ENCODE peak calls at places on chromosomes 5 and 9, in five cellular contexts. One of them, this sample, is unnamed.

GRCh38 chr5:84343171-84343570 is 41.5 kb downstream of the EDIL3 start:
- DNase-seq in mesendoderm: no peak
- DNase-seq in neuronal stem cell: no peak
- DNase-seq in IMR-90: no peak
- DNase-seq in H1: no peak
- DNase-seq in this sample: no peak

GRCh38 chr5:166505546-166505945 is 1785.9 kb upstream of the WWC1 start:
- DNase-seq in mesendoderm: no peak
- DNase-seq in neuronal stem cell: peak; percentile 27
- DNase-seq in IMR-90: no peak
- DNase-seq in H1: no peak
- DNase-seq in this sample: no peak

GRCh38 chr5:78387468-78388153 is 27.2 kb downstream of the SCAMP1 start:
- DNase-seq in mesendoderm: no peak
- DNase-seq in neuronal stem cell: no peak
- DNase-seq in IMR-90: no peak
- DNase-seq in H1: no peak
- DNase-seq in this sample: no peak

GRCh38 chr5:9644630-9645029 is 14.5 kb upstream of the TAS2R1 start:
- DNase-seq in mesendoderm: no peak
- DNase-seq in neuronal stem cell: no peak
- DNase-seq in IMR-90: peak; percentile 59
- DNase-seq in H1: no peak
- DNase-seq in this sample: no peak

GRCh38 chr5:10564838-10565784 is 1.2 kb downstream of the ANKRD33B start:
- DNase-seq in mesendoderm: peak; percentile 34
- DNase-seq in neuronal stem cell: no peak
- DNase-seq in IMR-90: no peak
- DNase-seq in H1: no peak
- DNase-seq in this sample: no peak

GRCh38 chr5:93006915-93007314 is 574.1 kb downstream of the NR2F1-AS1 start:
- DNase-seq in mesendoderm: no peak
- DNase-seq in neuronal stem cell: no peak
- DNase-seq in IMR-90: peak; percentile 34
- DNase-seq in H1: no peak
- DNase-seq in this sample: no peak

GRCh38 chr9:135663857-135664256 is 748 bp downstream of the LCN9 start:
- DNase-seq in mesendoderm: no peak
- DNase-seq in neuronal stem cell: no peak
- DNase-seq in IMR-90: no peak
- DNase-seq in H1: no peak
- DNase-seq in this sample: no peak

GRCh38 chr9:105359899-105360298 is 87.9 kb upstream of the FSD1L start:
- DNase-seq in mesendoderm: no peak
- DNase-seq in neuronal stem cell: no peak
- DNase-seq in IMR-90: peak; percentile 73
- DNase-seq in H1: no peak
- DNase-seq in this sample: no peak

GRCh38 chr5:180142008-180142803 is 66.8 kb downstream of the RASGEF1C start:
- DNase-seq in mesendoderm: no peak
- DNase-seq in neuronal stem cell: no peak
- DNase-seq in IMR-90: no peak
- DNase-seq in H1: no peak
- DNase-seq in this sample: no peak

GRCh38 chr9:99515087-99515486 is 293.0 kb downstream of the SEC61B start:
- DNase-seq in mesendoderm: no peak
- DNase-seq in neuronal stem cell: no peak
- DNase-seq in IMR-90: no peak
- DNase-seq in H1: no peak
- DNase-seq in this sample: no peak

GRCh38 chr5:170863646-170864045 is 1.8 kb downstream of the RANBP17 start:
- DNase-seq in mesendoderm: no peak
- DNase-seq in neuronal stem cell: no peak
- DNase-seq in IMR-90: peak; percentile 82
- DNase-seq in H1: no peak
- DNase-seq in this sample: no peak
- H2AK5ac ChIP-seq in mesendoderm: no peak overlapping the region
- H2AK5ac ChIP-seq in neuronal stem cell: no peak overlapping the region
- H2AK5ac ChIP-seq in IMR-90: no peak overlapping the region
- H2AK5ac ChIP-seq in H1: no peak overlapping the region
- H2AK5ac ChIP-seq in this sample: no peak overlapping the region

GRCh38 chr5:98187945-98188344 is 585.5 kb upstream of the RGMB start:
- DNase-seq in mesendoderm: no peak
- DNase-seq in neuronal stem cell: no peak
- DNase-seq in IMR-90: peak; percentile 67
- DNase-seq in H1: no peak
- DNase-seq in this sample: no peak
- H2AK5ac ChIP-seq in mesendoderm: no peak overlapping the region
- H2AK5ac ChIP-seq in neuronal stem cell: no peak overlapping the region
- H2AK5ac ChIP-seq in IMR-90: no peak overlapping the region
- H2AK5ac ChIP-seq in H1: no peak overlapping the region
- H2AK5ac ChIP-seq in this sample: no peak overlapping the region

GRCh38 chr9:125486109-125486508 is 220.9 kb downstream of the MAPKAP1 start:
- DNase-seq in mesendoderm: no peak
- DNase-seq in neuronal stem cell: no peak
- DNase-seq in IMR-90: no peak
- DNase-seq in H1: no peak
- DNase-seq in this sample: no peak
- H2AK5ac ChIP-seq in mesendoderm: no peak overlapping the region
- H2AK5ac ChIP-seq in neuronal stem cell: no peak overlapping the region
- H2AK5ac ChIP-seq in IMR-90: no peak overlapping the region
- H2AK5ac ChIP-seq in H1: no peak overlapping the region
- H2AK5ac ChIP-seq in this sample: no peak overlapping the region

DNA sequence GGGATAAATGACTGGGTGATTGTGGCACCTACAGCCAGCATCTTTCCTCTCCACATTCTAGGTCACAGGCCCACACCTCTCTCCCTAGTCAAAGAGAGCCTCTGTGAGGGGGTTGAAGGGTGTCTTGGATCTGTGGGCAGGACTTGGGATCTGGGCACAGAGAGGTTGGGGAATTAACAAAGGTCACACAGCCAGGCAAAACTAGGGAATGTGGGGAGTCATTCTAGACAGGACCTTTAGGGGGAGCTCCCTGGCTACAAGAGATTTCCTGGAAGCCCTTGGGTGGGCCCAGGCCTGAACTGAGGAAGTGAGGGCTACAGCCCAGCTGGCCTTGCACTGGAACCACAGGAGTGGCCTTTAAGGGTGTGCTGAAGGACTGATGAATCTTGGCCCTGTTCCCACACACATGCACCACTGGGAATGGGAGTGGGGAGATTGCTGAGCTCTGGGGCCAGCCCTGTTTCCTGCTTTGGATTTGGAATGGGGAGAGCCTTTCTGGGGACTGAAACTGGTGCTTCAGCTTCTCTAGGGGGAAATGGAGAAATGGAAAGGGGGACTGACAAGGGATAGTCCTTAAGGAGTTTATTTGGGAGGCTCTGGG is 12.4 kb upstream of the CXXC5 start:
- DNase-seq in mesendoderm: peak; percentile 81
- DNase-seq in neuronal stem cell: no peak
- DNase-seq in IMR-90: peak; percentile 95
- DNase-seq in H1: no peak
- DNase-seq in this sample: no peak
- H2AK5ac ChIP-seq in mesendoderm: no peak overlapping the region
- H2AK5ac ChIP-seq in neuronal stem cell: no peak overlapping the region
- H2AK5ac ChIP-seq in IMR-90: no peak overlapping the region
- H2AK5ac ChIP-seq in H1: no peak overlapping the region
- H2AK5ac ChIP-seq in this sample: no peak overlapping the region

GRCh38 chr9:118578467-118578866 is 790.8 kb downstream of the BRINP1 start:
- DNase-seq in mesendoderm: no peak
- DNase-seq in neuronal stem cell: no peak
- DNase-seq in IMR-90: no peak
- DNase-seq in H1: no peak
- DNase-seq in this sample: no peak
- H2AK5ac ChIP-seq in mesendoderm: no peak overlapping the region
- H2AK5ac ChIP-seq in neuronal stem cell: no peak overlapping the region
- H2AK5ac ChIP-seq in IMR-90: no peak overlapping the region
- H2AK5ac ChIP-seq in H1: no peak overlapping the region
- H2AK5ac ChIP-seq in this sample: no peak overlapping the region

GRCh38 chr5:149417714-149418368 is 38.7 kb upstream of the IL17B start:
- DNase-seq in mesendoderm: no peak
- DNase-seq in neuronal stem cell: no peak
- DNase-seq in IMR-90: no peak
- DNase-seq in H1: no peak
- DNase-seq in this sample: no peak
- H2AK5ac ChIP-seq in mesendoderm: no peak overlapping the region
- H2AK5ac ChIP-seq in neuronal stem cell: no peak overlapping the region
- H2AK5ac ChIP-seq in IMR-90: peak overlapping the region; percentile 97
- H2AK5ac ChIP-seq in H1: peak overlapping the region; percentile 19
- H2AK5ac ChIP-seq in this sample: no peak overlapping the region

This sample was measured in H9.